ENCODE peak calls at places on chromosomes 12 and 14, in nine cellular contexts. W is heart right ventricle, Z is spleen, T is aorta, Q is GM23248, Y is mammary epithelial cell, V is upper lobe of right lung, F is pancreas, U is endothelial cell of umbilical vein. D is an unnamed sample.

GRCh38 chr12:102054345-102054744 is 7.4 kb downstream of the WASHC3 start:
- DNase-seq in W (no peak), Z (no peak), T (no peak), Q (no peak), Y (no peak), V (no peak), F (no peak), U (no peak), D (no peak)

GRCh38 chr14:36057452-36058142 is 118.9 kb downstream of the PTCSC3 start:
- DNase-seq in W (no peak), Z (no peak), T (no peak), Q (no peak), Y (peak; percentile 49), V (no peak), F (no peak), U (peak; percentile 10), D (no peak)

GRCh38 chr12:53205747-53206146 is 1.3 kb downstream of the ITGB7 start:
- DNase-seq in W (no peak), Z (no peak), T (peak; percentile 81), Q (peak; percentile 96), Y (peak; percentile 76), V (no peak), F (no peak), U (no peak), D (no peak)

GRCh38 chr12:46342562-46343033 is 30.0 kb downstream of the SLC38A2 start:
- DNase-seq in W (no peak), Z (no peak), T (no peak), Q (peak; percentile 63), Y (peak; percentile 69), V (no peak), F (peak; percentile 52), U (peak; percentile 66), D (no peak)

GRCh38 chr14:24224618-24225071 is 7.5 kb downstream of the NEDD8 start:
- DNase-seq in W (no peak), Z (no peak), T (no peak), Q (peak; percentile 83), Y (peak; percentile 86), V (no peak), F (no peak), U (peak; percentile 95), D (no peak)

GRCh38 chr12:29698756-29699155 is 85.0 kb downstream of the TMTC1 start:
- DNase-seq in W (no peak), Z (no peak), T (no peak), Q (no peak), Y (no peak), V (no peak), F (no peak), U (no peak), D (no peak)

GRCh38 chr14:50675597-50675996 is 7.5 kb upstream of the SAV1 start:
- DNase-seq in W (no peak), Z (no peak), T (no peak), Q (peak; percentile 20), Y (no peak), V (no peak), F (no peak), U (no peak), D (no peak)

GRCh38 chr14:45251912-45252311 is 1.1 kb downstream of the MIS18BP1 start:
- DNase-seq in W (no peak), Z (no peak), T (no peak), Q (peak; percentile 56), Y (peak; percentile 21), V (no peak), F (no peak), U (peak; percentile 39), D (no peak)

GRCh38 chr12:120012067-120012621 is 23.1 kb downstream of the BICDL1 start:
- DNase-seq in W (no peak), Z (no peak), T (no peak), Q (peak; percentile 40), Y (peak; percentile 34), V (no peak), F (no peak), U (no peak), D (no peak)

GRCh38 chr12:30692470-30692869 is 3.2 kb downstream of the IPO8 start:
- DNase-seq in W (no peak), Z (no peak), T (no peak), Q (peak; percentile 80), Y (no peak), V (no peak), F (no peak), U (peak; percentile 38), D (no peak)

GRCh38 chr12:62731378-62731710 is 203.6 kb downstream of the PPM1H start:
- DNase-seq in W (no peak), Z (no peak), T (no peak), Q (peak; percentile 64), Y (no peak), V (no peak), F (no peak), U (no peak), D (no peak)

GRCh38 chr12:91562476-91562875 is 379.9 kb upstream of the DCN start:
- DNase-seq in W (no peak), Z (no peak), T (no peak), Q (peak; percentile 15), Y (no peak), V (no peak), F (no peak), U (no peak), D (no peak)

GRCh38 chr14:54975856-54976255 is 51.0 kb downstream of the WDHD1 start:
- DNase-seq in W (no peak), Z (no peak), T (no peak), Q (no peak), Y (no peak), V (no peak), F (no peak), U (no peak), D (no peak)

GRCh38 chr12:79934309-79935020 is 432 bp downstream of the PPP1R12A start:
- DNase-seq in W (no peak), Z (peak; percentile 94), T (no peak), Q (no peak), Y (no peak), V (peak; percentile 80), F (no peak), U (no peak), D (no peak)

GRCh38 chr14:101108579-101109346 is 205.2 kb upstream of the RTL1 start:
- DNase-seq in W (no peak), Z (peak; percentile 50), T (peak; percentile 62), Q (no peak), Y (no peak), V (no peak), F (no peak), U (no peak), D (no peak)

GRCh38 chr12:8687846-8688601 is 9.8 kb upstream of the RIMKLB start:
- DNase-seq in W (no peak), Z (no peak), T (no peak), Q (peak; percentile 81), Y (peak; percentile 79), V (no peak), F (no peak), U (peak; percentile 97), D (no peak)

GRCh38 chr12:57772429-57773322 is at the start of gene EEF1AKMT3:
- DNase-seq in W (peak; percentile 66), Z (peak; percentile 90), T (peak; percentile 90), Q (peak; percentile 79), Y (peak; percentile 70), V (peak; percentile 85), F (peak; percentile 75), U (peak; percentile 64), D (peak; percentile 79)

DNA sequence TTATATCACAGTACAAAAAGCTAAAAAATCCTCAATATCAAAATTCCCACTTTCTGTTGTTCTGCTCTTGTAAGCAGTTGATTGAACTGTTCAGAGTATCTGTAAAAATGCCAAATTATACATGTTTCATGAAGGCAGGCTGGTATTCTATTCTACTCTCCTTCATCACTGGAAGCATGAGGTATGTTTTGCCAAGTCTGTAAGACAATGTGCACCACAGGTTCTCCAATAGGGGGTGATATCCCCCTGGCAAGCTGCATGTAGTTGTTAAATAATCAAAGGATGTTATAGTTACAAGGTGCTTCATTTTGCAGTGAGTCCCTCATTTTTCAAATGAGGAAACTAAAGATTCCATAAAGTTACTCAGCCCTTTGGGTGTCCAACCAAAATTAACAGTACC is 15.1 kb upstream of the NEK9 start:
- DNase-seq in W (no peak), Z (no peak), T (no peak), Q (peak; percentile 54), Y (peak; percentile 12), V (no peak), F (no peak), U (peak; percentile 67), D (no peak)
- H3K4me1 ChIP-seq in W (peaks cover 80% of the 10 kb centered on the region), Z (peaks cover 58% of the 10 kb centered on the region), T (no peaks in the 10 kb centered on the region), Q (peaks cover 2% of the 10 kb centered on the region), Y (peaks cover 7% of the 10 kb centered on the region), V (peaks cover 75% of the 10 kb centered on the region), F (peaks cover 36% of the 10 kb centered on the region), U (no peaks in the 10 kb centered on the region), D (peaks cover 88% of the 10 kb centered on the region)

DNA sequence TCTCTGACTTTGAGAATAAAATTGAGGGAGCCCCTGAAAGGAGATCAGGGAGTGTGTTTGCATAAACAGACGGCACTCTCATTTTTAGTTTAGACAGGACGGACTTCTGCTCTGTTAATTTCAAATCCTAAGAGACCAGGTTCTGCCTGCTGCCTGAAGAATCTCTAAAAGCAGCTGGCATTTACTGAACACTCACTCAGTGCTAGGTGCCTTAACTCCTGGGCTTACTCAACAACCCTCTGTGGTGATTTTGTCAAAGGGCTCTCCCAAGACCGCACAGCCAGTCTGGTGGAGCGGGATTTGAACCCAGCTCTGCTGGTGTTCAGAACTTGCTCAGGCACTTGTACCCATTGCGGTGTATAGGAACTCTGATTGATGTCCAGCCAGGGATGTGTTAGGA is 2.2 kb downstream of the ORAI1 start:
- DNase-seq in W (no peak), Z (no peak), T (no peak), Q (no peak), Y (no peak), V (no peak), F (no peak), U (no peak), D (no peak)
- H3K4me1 ChIP-seq in W (peaks cover 71% of the 10 kb centered on the region), Z (peaks cover 66% of the 10 kb centered on the region), T (no peaks in the 10 kb centered on the region), Q (peaks cover 19% of the 10 kb centered on the region), Y (peaks cover 21% of the 10 kb centered on the region), V (peaks cover 50% of the 10 kb centered on the region), F (peaks cover 7% of the 10 kb centered on the region), U (peaks cover 50% of the 10 kb centered on the region), D (peaks cover 74% of the 10 kb centered on the region)

DNA sequence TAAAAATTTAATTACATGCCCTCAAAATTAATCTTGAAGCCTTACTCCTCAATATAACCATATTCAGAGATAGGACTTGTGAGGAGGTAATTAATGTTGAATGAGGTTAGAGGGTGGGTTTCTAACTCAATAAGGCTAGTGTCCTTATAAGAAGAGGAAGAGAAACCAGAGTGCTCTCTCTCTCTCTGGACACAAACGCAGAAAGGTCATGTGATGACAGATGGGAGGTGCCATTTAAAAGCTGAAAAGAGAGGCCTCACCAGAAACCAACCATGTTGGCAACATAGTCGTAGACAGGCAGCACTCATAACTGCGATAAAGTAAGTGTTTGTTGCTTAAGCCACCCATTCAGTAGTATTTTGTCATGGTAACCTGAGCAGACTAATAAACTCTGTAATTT is 378.5 kb upstream of the LMO3 start:
- DNase-seq in W (no peak), Z (no peak), T (no peak), Q (no peak), Y (no peak), V (no peak), F (no peak), U (no peak), D (no peak)
- H3K4me1 ChIP-seq in W (no peaks in the 10 kb centered on the region), Z (no peaks in the 10 kb centered on the region), T (no peaks in the 10 kb centered on the region), Q (no peaks in the 10 kb centered on the region), Y (no peaks in the 10 kb centered on the region), V (no peaks in the 10 kb centered on the region), F (no peaks in the 10 kb centered on the region), U (no peaks in the 10 kb centered on the region), D (no peaks in the 10 kb centered on the region)

DNA sequence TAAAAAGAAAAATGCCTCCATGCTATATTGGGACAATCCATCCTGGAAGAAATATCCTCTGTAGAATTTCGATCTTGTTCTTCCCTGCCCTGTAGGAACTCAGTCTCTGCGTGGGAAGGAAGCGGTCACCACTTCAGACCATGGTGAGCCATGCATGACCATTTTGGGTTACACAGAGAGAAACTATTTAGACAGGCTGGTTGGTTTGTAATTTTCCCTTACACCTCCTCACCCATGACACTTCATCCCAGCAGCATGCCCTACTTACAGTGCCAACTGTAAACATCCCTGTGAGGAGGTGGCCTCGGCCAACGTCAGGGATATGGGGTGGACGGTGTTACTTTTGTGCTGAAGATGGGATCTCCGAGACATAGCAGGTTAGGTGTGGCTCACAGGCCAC is 121.4 kb downstream of the SMOC1 start:
- DNase-seq in W (no peak), Z (no peak), T (no peak), Q (peak; percentile 74), Y (peak; percentile 58), V (no peak), F (no peak), U (no peak), D (no peak)
- H3K4me1 ChIP-seq in W (no peaks in the 10 kb centered on the region), Z (no peaks in the 10 kb centered on the region), T (no peaks in the 10 kb centered on the region), Q (peaks cover 9% of the 10 kb centered on the region), Y (peaks cover 54% of the 10 kb centered on the region), V (no peaks in the 10 kb centered on the region), F (peaks cover 38% of the 10 kb centered on the region), U (peaks cover 3% of the 10 kb centered on the region), D (no peaks in the 10 kb centered on the region)